ENCODE peak calls at places on chromosomes 11 and 22, in seven cellular contexts. S is GM23338; R is heart right ventricle; K is activated CD8-positive, alpha-beta memory T cell treated with anti-CD3 and anti-CD28 coated beads, Interleukin-2, amount 10 ng/mL, durations not matched to agents 7 days and 5 days; E is activated CD8-positive, alpha-beta T cell treated with anti-CD3 and anti-CD28 coated beads for 36 hours; O is A549; U is mucosa of descending colon. F is an unnamed sample.

GRCh38 chr11:119618208-119618909 is 110.6 kb downstream of the NECTIN1 start:
- ATAC-seq in K (no peak), O (no peak), R (peak), U (no peak), S (no peak), E (no peak), F (no peak)

GRCh38 chr11:17298302-17298701 is 21.8 kb downstream of the NUCB2 start:
- ATAC-seq in O (no peak), K (peak), S (no peak), E (peak), R (no peak), U (no peak), F (no peak)

GRCh38 chr11:115314330-115314729 is 189.9 kb downstream of the CADM1 start:
- ATAC-seq in R (no peak), S (no peak), K (no peak), O (no peak), U (no peak), E (no peak), F (no peak)

GRCh38 chr11:123702137-123702536 is 39.3 kb downstream of the ZNF202 start:
- ATAC-seq in K (no peak), U (no peak), R (no peak), S (no peak), O (no peak), E (no peak), F (no peak)

GRCh38 chr22:29388759-29389090 is 355 bp upstream of the AP1B1 start:
- ATAC-seq in U (no peak), E (peak), S (no peak), R (peak), K (peak), O (peak), F (peak)

GRCh38 chr11:108709741-108710140 is 44.9 kb downstream of the DDX10 start:
- ATAC-seq in K (no peak), S (no peak), O (no peak), U (no peak), E (no peak), R (no peak), F (no peak)

GRCh38 chr11:80412604-80413003 is 971.8 kb upstream of the TENM4 start:
- ATAC-seq in E (no peak), S (no peak), U (no peak), K (no peak), R (no peak), O (no peak), F (no peak)

GRCh38 chr11:7077101-7077500 is 11.7 kb upstream of the RBMXL2 start:
- ATAC-seq in E (no peak), S (peak), K (no peak), U (no peak), O (no peak), R (no peak), F (no peak)

GRCh38 chr11:76313913-76314740 is 66.8 kb downstream of the THAP12 start:
- ATAC-seq in O (no peak), U (no peak), R (no peak), E (no peak), K (no peak), S (peak), F (no peak)

GRCh38 chr11:64655901-64656601 is 65.0 kb downstream of the SLC22A12 start:
- ATAC-seq in O (no peak), R (no peak), K (no peak), S (no peak), U (no peak), E (no peak), F (no peak)

GRCh38 chr11:84714316-84714780 is 912.8 kb downstream of the DLG2 start:
- ATAC-seq in U (peak), R (peak), E (peak), S (peak), K (peak), O (peak), F (peak)

GRCh38 chr22:36232715-36233401 is 6.5 kb downstream of the APOL2 start:
- ATAC-seq in E (no peak), K (no peak), S (no peak), O (no peak), R (no peak), U (no peak), F (no peak)

GRCh38 chr11:59011672-59012071 is 72.4 kb downstream of the GLYATL1 start:
- ATAC-seq in S (peak), O (no peak), K (no peak), U (no peak), E (no peak), R (no peak), F (no peak)

GRCh38 chr11:25939691-25940090 is 392.2 kb upstream of the ANO3 start:
- ATAC-seq in R (no peak), O (no peak), E (no peak), U (no peak), K (no peak), S (no peak), F (no peak)

GRCh38 chr22:21697866-21698265 is 32.1 kb downstream of the PPIL2 start:
- ATAC-seq in K (no peak), S (no peak), U (no peak), E (no peak), R (peak), O (no peak), F (no peak)

GRCh38 chr11:74730601-74731260 is 495 bp downstream of the CHRDL2 start:
- ATAC-seq in O (peak), R (no peak), K (no peak), E (no peak), U (no peak), S (peak), F (no peak)

GRCh38 chr22:35631597-35631996 is 14.5 kb upstream of the MB start:
- ATAC-seq in E (no peak), U (peak), S (peak), O (no peak), R (no peak), K (no peak), F (peak)

GRCh38 chr11:76654310-76654851 is 16.2 kb downstream of the LRRC32 start:
- ATAC-seq in U (peak), R (peak), E (no peak), K (no peak), S (no peak), O (no peak), F (no peak)

GRCh38 chr11:128694618-128695481 is 978 bp downstream of the FLI1 start:
- ATAC-seq in O (no peak), S (peak), E (peak), U (peak), R (no peak), K (peak), F (no peak)

GRCh38 chr11:108009497-108010360 is 1.0 kb downstream of the CUL5 start:
- ATAC-seq in O (peak), S (peak), U (peak), R (peak), E (no peak), K (peak), F (peak)

GRCh38 chr11:116126540-116126939 is 622.3 kb upstream of the CADM1 start:
- ATAC-seq in R (no peak), U (no peak), E (no peak), S (no peak), O (no peak), K (no peak), F (no peak)

GRCh38 chr11:116955949-116956348 is 118.5 kb upstream of the APOA1 start:
- ATAC-seq in E (no peak), O (no peak), K (no peak), U (no peak), S (peak), R (peak), F (no peak)

GRCh38 chr11:45087301-45087700 is 59.1 kb upstream of the PRDM11 start:
- ATAC-seq in O (no peak), S (no peak), U (peak), E (no peak), K (no peak), R (no peak), F (no peak)

GRCh38 chr11:134387501-134387900 is 24.5 kb downstream of the B3GAT1 start:
- ATAC-seq in S (no peak), E (no peak), K (no peak), U (no peak), R (peak), O (no peak), F (no peak)

GRCh38 chr11:125398994-125399638 is 96.9 kb downstream of the FEZ1 start:
- ATAC-seq in U (no peak), K (no peak), S (no peak), O (no peak), R (no peak), E (no peak), F (no peak)

GRCh38 chr11:126311464-126312291 is 7.8 kb downstream of the DCPS start:
- ATAC-seq in S (no peak), K (no peak), E (no peak), O (no peak), R (no peak), U (peak), F (peak)

GRCh38 chr11:75406338-75406777 is 7.0 kb downstream of the RPS3 start:
- ATAC-seq in O (no peak), E (no peak), U (peak), S (no peak), K (no peak), R (no peak), F (peak)

GRCh38 chr22:41237036-41237706 is 3.6 kb downstream of the CHADL start:
- ATAC-seq in E (no peak), S (peak), O (no peak), R (no peak), U (no peak), K (no peak), F (no peak)

GRCh38 chr11:26830218-26830617 is 108.4 kb upstream of the SLC5A12 start:
- ATAC-seq in R (no peak), S (no peak), U (no peak), O (no peak), K (no peak), E (no peak), F (no peak)

GRCh38 chr11:5234390-5234834 is at the start of gene HBD:
- ATAC-seq in S (no peak), R (no peak), K (peak), E (no peak), O (no peak), U (no peak), F (no peak)

F was measured in esophagus mucosa.